ENCODE peak calls at places on chromosome 7, in six cellular contexts. E is mesothelial cell of epicardium, F is OCI-LY7, H is mucosa of descending colon, T is endothelial cell, M is natural killer cell. R is an unnamed sample.

GRCh38 chr7:92685146-92686042 is 95.2 kb upstream of the FAM133B start:
- DNase-seq in E (no peak), F (no peak), H (no peak), T (no peak), M (peak; percentile 51), R (no peak)

GRCh38 chr7:33986951-33987948 is 81.9 kb downstream of the BMPER start:
- DNase-seq in E (no peak), F (no peak), H (peak; percentile 8), T (no peak), M (no peak), R (no peak)

GRCh38 chr7:118720632-118721031 is 496.1 kb downstream of the ANKRD7 start:
- DNase-seq in E (no peak), F (no peak), H (no peak), T (no peak), M (no peak), R (no peak)

GRCh38 chr7:106068986-106069385 is 43.1 kb downstream of the SYPL1 start:
- DNase-seq in E (no peak), F (no peak), H (no peak), T (no peak), M (no peak), R (no peak)

GRCh38 chr7:85191383-85191782 is 4.5 kb upstream of the SEMA3D start:
- DNase-seq in E (no peak), F (peak; percentile 4), H (no peak), T (no peak), M (no peak), R (no peak)

GRCh38 chr7:80496586-80496985 is 15.3 kb downstream of the GNAT3 start:
- DNase-seq in E (no peak), F (no peak), H (no peak), T (no peak), M (no peak), R (no peak)

GRCh38 chr7:30474893-30475292 is 3.7 kb downstream of the NOD1 start:
- DNase-seq in E (no peak), F (no peak), H (no peak), T (no peak), M (no peak), R (no peak)

GRCh38 chr7:99386584-99387238 is 12.2 kb downstream of the ARPC1B start:
- DNase-seq in E (no peak), F (peak; percentile 70), H (peak; percentile 41), T (no peak), M (no peak), R (no peak)

GRCh38 chr7:107014381-107015023 is 30.0 kb upstream of the PRKAR2B start:
- DNase-seq in E (no peak), F (no peak), H (no peak), T (no peak), M (no peak), R (no peak)

GRCh38 chr7:73431041-73431835 is 2.3 kb upstream of the FZD9 start:
- DNase-seq in E (no peak), F (no peak), H (no peak), T (no peak), M (no peak), R (no peak)

GRCh38 chr7:127769696-127770400 is 117.9 kb downstream of the SND1 start:
- DNase-seq in E (no peak), F (no peak), H (no peak), T (no peak), M (no peak), R (no peak)

GRCh38 chr7:64463636-64464375 is 99.1 kb downstream of the ZNF680 start:
- DNase-seq in E (no peak), F (no peak), H (peak; percentile 46), T (no peak), M (no peak), R (no peak)

GRCh38 chr7:120021085-120021484 is 251.9 kb upstream of the KCND2 start:
- DNase-seq in E (no peak), F (no peak), H (no peak), T (no peak), M (no peak), R (no peak)

GRCh38 chr7:80403686-80404241 is 108.1 kb downstream of the GNAT3 start:
- DNase-seq in E (no peak), F (no peak), H (no peak), T (no peak), M (no peak), R (no peak)

GRCh38 chr7:29234438-29234837 is 39.9 kb downstream of the CHN2 start:
- DNase-seq in E (no peak), F (no peak), H (no peak), T (no peak), M (no peak), R (no peak)

GRCh38 chr7:93813514-93813913 is 77.0 kb downstream of the TFPI2 start:
- DNase-seq in E (no peak), F (no peak), H (no peak), T (no peak), M (no peak), R (no peak)

GRCh38 chr7:90988523-90988922 is 275.7 kb upstream of the FZD1 start:
- DNase-seq in E (no peak), F (no peak), H (no peak), T (no peak), M (no peak), R (no peak)

GRCh38 chr7:90692396-90692795 is 96.3 kb downstream of the CDK14 start:
- DNase-seq in E (no peak), F (no peak), H (no peak), T (no peak), M (no peak), R (no peak)

GRCh38 chr7:17963281-17963680 is 23.0 kb upstream of the SNX13 start:
- DNase-seq in E (no peak), F (no peak), H (no peak), T (no peak), M (no peak), R (no peak)

GRCh38 chr7:81882086-81882485 is 112.2 kb upstream of the HGF start:
- DNase-seq in E (no peak), F (no peak), H (no peak), T (no peak), M (no peak), R (no peak)

GRCh38 chr7:51229106-51229537 is 87.5 kb downstream of the COBL start:
- DNase-seq in E (no peak), F (no peak), H (no peak), T (no peak), M (no peak), R (no peak)

GRCh38 chr7:86898171-86898570 is 161.3 kb downstream of the ELAPOR2 start:
- DNase-seq in E (no peak), F (no peak), H (no peak), T (no peak), M (no peak), R (no peak)

GRCh38 chr7:90698616-90699015 is 102.5 kb downstream of the CDK14 start:
- DNase-seq in E (no peak), F (no peak), H (no peak), T (no peak), M (no peak), R (no peak)

GRCh38 chr7:45456747-45457146 is 117.4 kb upstream of the ADCY1 start:
- DNase-seq in E (no peak), F (no peak), H (no peak), T (no peak), M (no peak), R (no peak)

GRCh38 chr7:112995091-112995824 is 91.4 kb downstream of the GPR85 start:
- DNase-seq in E (no peak), F (no peak), H (no peak), T (no peak), M (no peak), R (no peak)

GRCh38 chr7:32774411-32774970 is 117.1 kb downstream of the KBTBD2 start:
- DNase-seq in E (no peak), F (no peak), H (no peak), T (no peak), M (no peak), R (no peak)

GRCh38 chr7:55187701-55188491 is 169.1 kb downstream of the EGFR start:
- DNase-seq in E (no peak), F (no peak), H (peak; percentile 49), T (no peak), M (no peak), R (no peak)

GRCh38 chr7:149229526-149229925 is 9.9 kb upstream of the ZNF212 start:
- DNase-seq in E (no peak), F (no peak), H (no peak), T (no peak), M (no peak), R (no peak)

GRCh38 chr7:106901870-106902441 is 36.9 kb downstream of the PIK3CG start:
- DNase-seq in E (no peak), F (no peak), H (no peak), T (no peak), M (no peak), R (no peak)

DNA sequence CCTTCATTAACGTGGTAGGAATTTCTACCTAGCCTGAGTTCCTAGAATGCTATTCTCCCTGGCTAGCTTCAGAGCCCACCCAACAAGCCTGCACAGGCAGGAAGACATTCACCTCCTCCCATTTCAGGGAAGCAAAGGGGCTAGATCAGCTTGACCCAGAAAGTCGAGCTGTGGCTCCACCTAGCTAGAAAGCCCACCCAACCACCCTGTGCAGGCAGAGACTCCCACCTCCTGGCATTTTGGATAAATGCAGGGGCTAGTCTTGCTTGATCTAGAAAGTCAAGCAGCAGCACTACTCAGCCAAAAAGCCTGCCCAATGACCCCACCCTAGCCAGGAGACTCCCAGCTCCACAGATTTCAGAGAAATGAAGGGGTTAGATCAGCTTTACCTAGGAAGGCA is 479.5 kb downstream of the SDK1 start:
- DNase-seq in E (no peak), F (no peak), H (no peak), T (no peak), M (no peak), R (no peak)
- TF ChIP-seq CTCF in E (no peak), F (no peak), H (no peak), T (no peak), M (no peak), R (no peak)

DNA sequence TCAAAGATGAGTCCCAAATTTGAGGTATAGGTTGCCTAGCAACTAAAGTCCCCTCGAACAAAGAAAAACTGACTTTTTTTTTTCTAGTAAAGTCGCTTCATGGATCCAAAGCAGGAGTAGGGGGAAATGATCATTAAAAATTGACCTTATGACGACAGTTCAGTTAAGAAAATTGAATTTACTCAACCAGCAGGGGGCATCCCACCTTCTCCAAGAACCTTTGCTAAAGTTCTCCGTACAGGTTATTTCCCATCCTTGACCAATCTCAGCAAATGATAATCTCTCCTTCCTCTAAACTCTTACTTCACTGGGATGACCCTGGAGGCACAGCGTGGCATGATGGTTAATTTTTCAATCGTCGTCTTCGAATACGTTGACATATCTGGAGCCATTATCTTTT is 228.3 kb downstream of the CALN1 start:
- DNase-seq in E (no peak), F (peak; percentile 7), H (no peak), T (peak; percentile 35), M (no peak), R (no peak)
- TF ChIP-seq CTCF in E (peak; percentile 67), F (peak; percentile 69), H (no peak), T (peak; percentile 73), M (no peak), R (peak; percentile 69)

GRCh38 chr7:157855452-157856213 is 518.8 kb downstream of the DNAJB6 start:
- DNase-seq in E (no peak), F (no peak), H (no peak), T (no peak), M (no peak), R (no peak)
- TF ChIP-seq CTCF in E (no peak), F (no peak), H (no peak), T (no peak), M (no peak), R (no peak)

DNA sequence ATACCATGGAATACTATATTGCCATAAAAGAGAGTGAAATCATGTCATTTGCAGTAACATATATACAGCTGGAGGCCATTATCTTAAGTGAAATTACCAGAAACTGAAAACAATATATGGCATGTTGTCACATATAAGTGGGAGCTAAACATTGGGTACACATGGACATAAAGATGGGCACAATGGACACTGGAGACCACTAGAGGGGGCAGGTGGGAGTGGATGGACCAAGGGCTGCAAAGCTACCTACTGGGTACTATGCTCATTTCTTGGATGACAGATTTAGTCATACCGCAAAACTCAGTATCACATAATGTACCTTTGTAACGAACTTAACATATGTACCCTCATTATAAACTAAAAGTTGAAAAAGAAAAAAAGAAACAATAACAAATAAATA is 1167.6 kb downstream of the NXPH1 start:
- DNase-seq in E (no peak), F (no peak), H (no peak), T (peak; percentile 65), M (no peak), R (no peak)
- TF ChIP-seq CTCF in E (no peak), F (peak; percentile 26), H (no peak), T (peak; percentile 53), M (no peak), R (peak; percentile 60)

R was measured in type B pancreatic cell.